ENCODE peak calls at places on chromosomes 3 and 15, in five cellular contexts. One of them, this sample, is unnamed.
A peak's percentile ranks its signal among the peaks of the same experiment; 100 is the strongest.

GRCh38 chr3:13385373-13385965 is 34.7 kb downstream of the NUP210 start:
- DNase-seq in GM12865: no peak
- DNase-seq in T-helper 17 cell: no peak
- DNase-seq in SK-MEL-5: peak; percentile 45
- DNase-seq in dorsolateral prefrontal cortex: no peak
- DNase-seq in this sample: no peak

GRCh38 chr15:76336254-76337046 is at the start of gene ISL2:
- DNase-seq in GM12865: peak; percentile 97
- DNase-seq in T-helper 17 cell: no peak
- DNase-seq in SK-MEL-5: no peak
- DNase-seq in dorsolateral prefrontal cortex: peak; percentile 75
- DNase-seq in this sample: no peak

GRCh38 chr15:44145495-44145894 is 49.6 kb downstream of the FRMD5 start:
- DNase-seq in GM12865: no peak
- DNase-seq in T-helper 17 cell: no peak
- DNase-seq in SK-MEL-5: no peak
- DNase-seq in dorsolateral prefrontal cortex: no peak
- DNase-seq in this sample: no peak

GRCh38 chr15:99970891-99971330 is 237.7 kb upstream of the LYSMD4 start:
- DNase-seq in GM12865: no peak
- DNase-seq in T-helper 17 cell: no peak
- DNase-seq in SK-MEL-5: no peak
- DNase-seq in dorsolateral prefrontal cortex: peak; percentile 30
- DNase-seq in this sample: no peak

GRCh38 chr15:63583027-63583426 is 14.2 kb upstream of the FBXL22 start:
- DNase-seq in GM12865: no peak
- DNase-seq in T-helper 17 cell: no peak
- DNase-seq in SK-MEL-5: no peak
- DNase-seq in dorsolateral prefrontal cortex: no peak
- DNase-seq in this sample: no peak

GRCh38 chr15:58019503-58020376 is 45.8 kb downstream of the ALDH1A2 start:
- DNase-seq in GM12865: no peak
- DNase-seq in T-helper 17 cell: no peak
- DNase-seq in SK-MEL-5: no peak
- DNase-seq in dorsolateral prefrontal cortex: no peak
- DNase-seq in this sample: no peak

GRCh38 chr15:66704019-66704782 is 2.2 kb downstream of the SMAD6 start:
- DNase-seq in GM12865: no peak
- DNase-seq in T-helper 17 cell: no peak
- DNase-seq in SK-MEL-5: no peak
- DNase-seq in dorsolateral prefrontal cortex: no peak
- DNase-seq in this sample: no peak

GRCh38 chr3:98073486-98073885 is 13.5 kb upstream of the OR5AC2 start:
- DNase-seq in GM12865: no peak
- DNase-seq in T-helper 17 cell: no peak
- DNase-seq in SK-MEL-5: no peak
- DNase-seq in dorsolateral prefrontal cortex: no peak
- DNase-seq in this sample: no peak

GRCh38 chr3:127413318-127413673 is 125.5 kb upstream of the PRR20G start:
- DNase-seq in GM12865: no peak
- DNase-seq in T-helper 17 cell: no peak
- DNase-seq in SK-MEL-5: no peak
- DNase-seq in dorsolateral prefrontal cortex: no peak
- DNase-seq in this sample: peak; percentile 27

GRCh38 chr3:146165370-146165769 is 4.4 kb upstream of the PLOD2 start:
- DNase-seq in GM12865: no peak
- DNase-seq in T-helper 17 cell: no peak
- DNase-seq in SK-MEL-5: no peak
- DNase-seq in dorsolateral prefrontal cortex: no peak
- DNase-seq in this sample: no peak

GRCh38 chr3:15983232-15983631 is 185.5 kb upstream of the ANKRD28 start:
- DNase-seq in GM12865: no peak
- DNase-seq in T-helper 17 cell: no peak
- DNase-seq in SK-MEL-5: peak; percentile 95
- DNase-seq in dorsolateral prefrontal cortex: no peak
- DNase-seq in this sample: no peak

GRCh38 chr3:24154003-24154695 is 209.1 kb downstream of the NR1D2 start:
- DNase-seq in GM12865: peak; percentile 42
- DNase-seq in T-helper 17 cell: no peak
- DNase-seq in SK-MEL-5: no peak
- DNase-seq in dorsolateral prefrontal cortex: no peak
- DNase-seq in this sample: no peak

GRCh38 chr3:9730747-9731205 is 759 bp upstream of the BRPF1 start:
- DNase-seq in GM12865: no peak
- DNase-seq in T-helper 17 cell: no peak
- DNase-seq in SK-MEL-5: no peak
- DNase-seq in dorsolateral prefrontal cortex: no peak
- DNase-seq in this sample: no peak

GRCh38 chr15:66940368-66940767 is 125.0 kb upstream of the SMAD3 start:
- DNase-seq in GM12865: peak; percentile 83
- DNase-seq in T-helper 17 cell: no peak
- DNase-seq in SK-MEL-5: no peak
- DNase-seq in dorsolateral prefrontal cortex: peak; percentile 10
- DNase-seq in this sample: no peak

GRCh38 chr3:70800941-70801340 is 488.5 kb upstream of the MDFIC2 start:
- DNase-seq in GM12865: no peak
- DNase-seq in T-helper 17 cell: no peak
- DNase-seq in SK-MEL-5: no peak
- DNase-seq in dorsolateral prefrontal cortex: no peak
- DNase-seq in this sample: no peak

GRCh38 chr3:53382106-53382505 is 34.8 kb upstream of the DCP1A start:
- DNase-seq in GM12865: no peak
- DNase-seq in T-helper 17 cell: no peak
- DNase-seq in SK-MEL-5: no peak
- DNase-seq in dorsolateral prefrontal cortex: no peak
- DNase-seq in this sample: no peak

GRCh38 chr3:119145500-119146167 is at the start of gene TEX55:
- DNase-seq in GM12865: peak; percentile 46
- DNase-seq in T-helper 17 cell: no peak
- DNase-seq in SK-MEL-5: peak; percentile 69
- DNase-seq in dorsolateral prefrontal cortex: no peak
- DNase-seq in this sample: no peak

This sample was measured in head of caudate nucleus.